ENCODE peak calls at places on chromosome 13, in nine cellular contexts. V is lung microvascular endothelial cell, F is GOT3, B is WTC11, C is NCI-H1092 treated with DMSO at 0.1 percent for 48 hours, Z is naive B cell, A is neuronal stem cell, N is memory B cell, E is C1 segment of cervical spinal cord. T is an unnamed sample.

GRCh38 chr13:46961719-46962118 is 64.9 kb upstream of the HTR2A start:
- DNase-seq in V (no peak), F (no peak), B (no peak), C (no peak), Z (no peak), A (no peak), N (no peak), E (no peak), T (no peak)

GRCh38 chr13:112168771-112169170 is 101.8 kb downstream of the SOX1 start:
- DNase-seq in V (no peak), F (no peak), B (no peak), C (no peak), Z (no peak), A (no peak), N (no peak), E (no peak), T (no peak)

GRCh38 chr13:36130542-36131214 is 504 bp downstream of the DCLK1 start:
- DNase-seq in V (no peak), F (no peak), B (peak), C (peak), Z (no peak), A (peak), N (no peak), E (peak), T (no peak)

GRCh38 chr13:74573654-74574053 is 439.4 kb upstream of the KLF12 start:
- DNase-seq in V (no peak), F (no peak), B (peak), C (peak), Z (no peak), A (no peak), N (no peak), E (no peak), T (no peak)

GRCh38 chr13:29993716-29994488 is 143.5 kb upstream of the UBL3 start:
- DNase-seq in V (no peak), F (no peak), B (no peak), C (no peak), Z (no peak), A (no peak), N (no peak), E (no peak), T (no peak)

GRCh38 chr13:28022848-28023518 is 34.5 kb upstream of the URAD start:
- DNase-seq in V (no peak), F (no peak), B (peak), C (peak), Z (no peak), A (peak), N (no peak), E (no peak), T (peak)

GRCh38 chr13:28622286-28622685 is 36.6 kb upstream of the POMP start:
- DNase-seq in V (no peak), F (no peak), B (no peak), C (no peak), Z (no peak), A (no peak), N (no peak), E (peak), T (no peak)

GRCh38 chr13:108306768-108307332 is 37.3 kb downstream of the TNFSF13B start:
- DNase-seq in V (peak), F (no peak), B (no peak), C (no peak), Z (no peak), A (no peak), N (no peak), E (no peak), T (no peak)

GRCh38 chr13:98476106-98476505 is 100.8 kb downstream of the STK24 start:
- DNase-seq in V (no peak), F (no peak), B (peak), C (no peak), Z (no peak), A (no peak), N (no peak), E (peak), T (no peak)

GRCh38 chr13:51562011-51562671 is 22.1 kb upstream of the WDFY2 start:
- DNase-seq in V (no peak), F (no peak), B (no peak), C (no peak), Z (no peak), A (no peak), N (no peak), E (no peak), T (no peak)

GRCh38 chr13:50576156-50576555 is 267.3 kb downstream of the DLEU7 start:
- DNase-seq in V (no peak), F (no peak), B (no peak), C (peak), Z (no peak), A (no peak), N (no peak), E (no peak), T (no peak)

GRCh38 chr13:41310963-41311606 is at the start of gene NAA16:
- DNase-seq in V (peak), F (peak), B (peak), C (peak), Z (peak), A (peak), N (peak), E (peak), T (peak)

GRCh38 chr13:29922896-29923295 is 72.5 kb upstream of the UBL3 start:
- DNase-seq in V (no peak), F (no peak), B (no peak), C (no peak), Z (no peak), A (no peak), N (no peak), E (no peak), T (no peak)

GRCh38 chr13:20487927-20488326 is 37.7 kb downstream of the CRYL1 start:
- DNase-seq in V (no peak), F (no peak), B (no peak), C (no peak), Z (no peak), A (no peak), N (no peak), E (no peak), T (no peak)

GRCh38 chr13:99431927-99432636 is 69.2 kb upstream of the TM9SF2 start:
- DNase-seq in V (peak), F (no peak), B (no peak), C (no peak), Z (peak), A (no peak), N (no peak), E (no peak), T (no peak)

GRCh38 chr13:59771272-59771671 is 392.5 kb downstream of the DIAPH3 start:
- DNase-seq in V (peak), F (no peak), B (no peak), C (peak), Z (no peak), A (no peak), N (no peak), E (no peak), T (no peak)

GRCh38 chr13:113420833-113421600 is 32.3 kb downstream of the ADPRHL1 start:
- DNase-seq in V (no peak), F (no peak), B (peak), C (no peak), Z (no peak), A (no peak), N (no peak), E (no peak), T (no peak)

GRCh38 chr13:44368599-44369368 is 4.8 kb upstream of the SERP2 start:
- DNase-seq in V (no peak), F (no peak), B (no peak), C (no peak), Z (no peak), A (no peak), N (no peak), E (no peak), T (no peak)

GRCh38 chr13:99884913-99885312 is 86.7 kb downstream of the ZIC5 start:
- DNase-seq in V (no peak), F (no peak), B (no peak), C (no peak), Z (no peak), A (no peak), N (no peak), E (no peak), T (no peak)

GRCh38 chr13:35714588-35714987 is 238.1 kb upstream of the MAB21L1 start:
- DNase-seq in V (peak), F (no peak), B (no peak), C (no peak), Z (no peak), A (no peak), N (no peak), E (no peak), T (no peak)

GRCh38 chr13:83955011-83955410 is 72.7 kb upstream of the SLITRK1 start:
- DNase-seq in V (no peak), F (no peak), B (no peak), C (no peak), Z (no peak), A (no peak), N (no peak), E (no peak), T (no peak)

GRCh38 chr13:83048419-83048818 is 833.9 kb downstream of the SLITRK1 start:
- DNase-seq in V (no peak), F (no peak), B (no peak), C (no peak), Z (no peak), A (no peak), N (no peak), E (no peak), T (no peak)

GRCh38 chr13:75635101-75635620 is 969 bp upstream of the LMO7 start:
- DNase-seq in V (peak), F (no peak), B (no peak), C (no peak), Z (no peak), A (no peak), N (no peak), E (no peak), T (no peak)

GRCh38 chr13:114022309-114022669 is 48.4 kb upstream of the C13orf46 start:
- DNase-seq in V (no peak), F (no peak), B (no peak), C (no peak), Z (no peak), A (no peak), N (no peak), E (no peak), T (no peak)

GRCh38 chr13:37065893-37066526 is 6.5 kb upstream of the SUPT20H start:
- DNase-seq in V (no peak), F (no peak), B (no peak), C (no peak), Z (no peak), A (no peak), N (no peak), E (no peak), T (no peak)